ENCODE peak calls at places on chromosomes 13 and 19, in five cellular contexts. T is GM23248, M is stomach, J is testis, Q is fibroblast of lung. N is an unnamed sample.

GRCh38 chr13:71851541-71851940 is 15.5 kb downstream of the DACH1 start:
- DNase-seq in T (no peak), M (no peak), J (no peak), Q (no peak), N (no peak)

GRCh38 chr13:72109863-72110262 is 242.9 kb upstream of the DACH1 start:
- DNase-seq in T (no peak), M (no peak), J (no peak), Q (no peak), N (no peak)

GRCh38 chr13:43153436-43154082 is 130.2 kb downstream of the DNAJC15 start:
- DNase-seq in T (peak; percentile 33), M (no peak), J (no peak), Q (peak; percentile 79), N (no peak)

GRCh38 chr19:281992-282391 is 9.2 kb downstream of the PLPP2 start:
- DNase-seq in T (no peak), M (no peak), J (no peak), Q (no peak), N (no peak)

GRCh38 chr19:6066661-6067646 is 43.3 kb downstream of the RFX2 start:
- DNase-seq in T (peak; percentile 99), M (peak; percentile 92), J (peak; percentile 87), Q (peak; percentile 87), N (peak; percentile 95)

GRCh38 chr13:46350003-46350402 is 37.0 kb downstream of the RUBCNL start:
- DNase-seq in T (no peak), M (no peak), J (no peak), Q (no peak), N (no peak)

GRCh38 chr13:90321281-90321931 is 1026.1 kb upstream of the MIR17HG start:
- DNase-seq in T (no peak), M (no peak), J (no peak), Q (no peak), N (no peak)

GRCh38 chr19:36775768-36776167 is 3.2 kb upstream of the ZNF850 start:
- DNase-seq in T (no peak), M (no peak), J (peak; percentile 73), Q (no peak), N (no peak)

GRCh38 chr13:97339019-97339988 is 94.7 kb upstream of the RAP2A start:
- DNase-seq in T (peak; percentile 98), M (peak; percentile 29), J (peak; percentile 60), Q (peak; percentile 99), N (no peak)

GRCh38 chr19:51681286-51681956 is 11.7 kb upstream of the SPACA6 start:
- DNase-seq in T (no peak), M (no peak), J (no peak), Q (peak; percentile 45), N (no peak)

GRCh38 chr13:110298221-110298565 is 8.8 kb downstream of the COL4A1 start:
- DNase-seq in T (no peak), M (no peak), J (no peak), Q (peak; percentile 36), N (no peak)

GRCh38 chr13:44312898-44313551 is 60.6 kb upstream of the SERP2 start:
- DNase-seq in T (peak; percentile 94), M (no peak), J (no peak), Q (peak; percentile 92), N (no peak)

GRCh38 chr19:48745208-48745995 is 1.3 kb downstream of the IZUMO1 start:
- DNase-seq in T (peak; percentile 90), M (peak; percentile 63), J (peak; percentile 91), Q (peak; percentile 52), N (no peak)

GRCh38 chr13:113044431-113045114 is 61.0 kb upstream of the F7 start:
- DNase-seq in T (peak; percentile 69), M (no peak), J (no peak), Q (no peak), N (no peak)

GRCh38 chr13:43572601-43573360 is 214.0 kb downstream of the ENOX1 start:
- DNase-seq in T (peak; percentile 91), M (no peak), J (no peak), Q (no peak), N (no peak)

GRCh38 chr19:47230122-47230920 is 678 bp downstream of the BBC3 start:
- DNase-seq in T (peak; percentile 75), M (peak; percentile 74), J (peak; percentile 72), Q (peak; percentile 46), N (peak; percentile 84)

GRCh38 chr13:66992183-66992582 is 238.0 kb downstream of the PCDH9 start:
- DNase-seq in T (no peak), M (no peak), J (no peak), Q (peak; percentile 88), N (no peak)

GRCh38 chr19:35430382-35431146 is 17.5 kb upstream of the FFAR2 start:
- DNase-seq in T (no peak), M (no peak), J (no peak), Q (peak; percentile 37), N (no peak)

GRCh38 chr19:49355890-49356289 is 6.3 kb downstream of the TEAD2 start:
- DNase-seq in T (no peak), M (no peak), J (no peak), Q (no peak), N (peak; percentile 61)

GRCh38 chr19:7476241-7476640 is 12.6 kb downstream of the PEX11G start:
- DNase-seq in T (no peak), M (no peak), J (no peak), Q (no peak), N (no peak)

GRCh38 chr13:94345374-94346195 is 133.9 kb downstream of the DCT start:
- DNase-seq in T (peak; percentile 27), M (no peak), J (no peak), Q (peak; percentile 79), N (no peak)

GRCh38 chr13:43905435-43906031 is 25.8 kb downstream of the LACC1 start:
- DNase-seq in T (peak; percentile 81), M (no peak), J (peak; percentile 67), Q (peak; percentile 85), N (no peak)

GRCh38 chr19:50537306-50537685 is 23.6 kb upstream of the ASPDH start:
- DNase-seq in T (no peak), M (no peak), J (no peak), Q (no peak), N (no peak)

GRCh38 chr13:109401307-109401706 is 385.1 kb downstream of the IRS2 start:
- DNase-seq in T (no peak), M (no peak), J (no peak), Q (no peak), N (no peak)

GRCh38 chr13:25502551-25502950 is 130.8 kb downstream of the ATP8A2 start:
- DNase-seq in T (no peak), M (no peak), J (no peak), Q (no peak), N (no peak)

GRCh38 chr19:45059258-45059965 is 16.9 kb downstream of the ZNF296 start:
- DNase-seq in T (peak; percentile 82), M (peak; percentile 89), J (peak; percentile 90), Q (peak; percentile 78), N (peak; percentile 73)

GRCh38 chr13:113948034-113948742 is 25.7 kb downstream of the C13orf46 start:
- DNase-seq in T (peak; percentile 47), M (no peak), J (no peak), Q (peak; percentile 26), N (no peak)

GRCh38 chr13:20231839-20232555 is at the start of gene GJB6:
- DNase-seq in T (peak; percentile 16), M (peak; percentile 31), J (no peak), Q (no peak), N (no peak)

DNA sequence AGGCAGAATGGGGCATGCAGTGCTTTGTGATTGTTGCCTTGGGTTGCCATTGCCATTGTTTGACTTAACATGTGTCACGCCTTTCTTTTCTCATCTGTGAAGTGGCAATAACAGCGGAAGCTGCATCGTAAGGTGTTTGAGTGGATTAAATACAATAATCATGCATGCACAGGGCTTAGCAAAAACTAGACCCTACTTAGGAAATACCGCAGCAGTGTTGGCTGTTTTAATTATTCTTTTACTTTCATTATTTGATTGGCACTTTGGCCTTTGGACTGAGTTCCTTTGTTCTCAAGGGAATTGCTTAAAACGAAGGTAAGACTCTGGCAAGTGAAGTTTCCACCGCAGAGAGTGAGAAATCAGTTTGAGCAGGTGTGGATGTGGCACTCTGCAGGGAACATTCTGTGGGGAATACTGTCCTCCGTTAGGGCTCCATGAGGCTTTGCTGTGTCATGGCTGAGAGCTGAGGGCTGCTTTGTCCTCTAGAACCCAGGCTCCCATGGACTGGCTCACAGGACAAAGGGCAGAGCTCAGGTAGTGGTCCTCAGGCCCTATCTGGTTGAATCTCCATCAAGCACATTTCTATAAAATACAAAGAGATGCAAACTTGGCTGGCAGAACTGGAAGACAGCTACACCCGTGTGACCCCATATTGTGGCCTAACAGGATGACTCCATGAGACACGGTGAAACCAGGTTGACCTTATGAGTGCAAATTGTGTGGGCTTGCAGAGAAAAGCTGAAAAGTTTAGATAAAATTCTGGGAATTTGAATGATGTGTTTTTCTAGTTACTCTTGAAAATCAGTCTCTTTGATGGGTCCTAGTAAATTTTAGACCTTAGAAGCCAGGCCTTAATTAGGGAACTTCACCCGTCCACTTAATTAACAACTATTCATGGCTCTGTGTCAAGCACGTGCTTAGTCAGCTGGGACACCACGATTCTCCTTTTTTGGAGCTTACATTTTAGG is 407.2 kb downstream of the KCNRG start:
- DNase-seq in T (no peak), M (no peak), J (no peak), Q (no peak), N (no peak)
- H3K27ac ChIP-seq in T (no peak overlapping the region), M (no peak overlapping the region), J (peak overlapping the region; percentile 16), Q (no peak overlapping the region), N (no peak overlapping the region)

DNA sequence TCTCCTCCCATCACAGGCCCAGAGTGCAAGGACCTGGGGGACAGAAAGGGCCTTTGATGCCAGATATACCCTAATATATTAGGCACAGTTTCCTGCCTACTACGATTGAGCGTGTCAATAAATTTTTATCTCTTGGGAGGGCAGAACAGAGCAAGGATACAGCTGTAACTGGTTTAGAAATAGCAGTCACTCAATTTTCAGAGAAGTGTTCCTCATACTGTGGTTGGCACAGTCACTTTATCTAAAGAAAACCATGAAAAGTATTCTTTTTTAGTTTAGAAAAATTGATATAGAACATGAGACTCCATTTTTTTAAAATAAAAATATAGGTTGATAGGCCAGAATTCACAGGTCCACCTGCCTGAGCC is 460 bp upstream of the ZNF155 start:
- DNase-seq in T (no peak), M (no peak), J (no peak), Q (no peak), N (no peak)
- H3K27ac ChIP-seq in T (peak overlapping the region; percentile 50), M (peak overlapping the region; percentile 75), J (no peak overlapping the region), Q (no peak overlapping the region), N (no peak overlapping the region)

DNA sequence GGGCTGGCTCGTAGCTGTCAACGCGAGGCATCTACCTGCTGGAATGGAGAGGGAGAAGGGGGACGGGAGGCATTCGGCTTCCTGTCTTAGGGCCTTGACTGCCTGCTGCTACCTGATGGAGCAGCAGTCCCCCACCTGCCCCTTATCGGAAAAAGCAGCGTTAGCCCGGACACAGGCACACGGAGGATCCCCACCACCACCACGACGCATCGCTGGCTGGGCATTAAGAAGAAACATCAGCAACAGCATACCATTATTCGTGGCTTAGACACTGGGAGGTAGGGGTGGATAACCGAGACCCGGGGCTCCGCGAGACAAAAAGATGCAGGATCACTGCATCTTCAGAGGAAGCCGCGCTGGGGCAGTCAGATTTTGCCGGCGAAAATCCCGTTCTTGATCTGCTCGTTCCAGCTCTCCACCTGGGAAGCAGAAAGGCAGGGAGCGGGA is 1.1 kb downstream of the COX6B2 start:
- DNase-seq in T (no peak), M (no peak), J (no peak), Q (no peak), N (no peak)
- H3K27ac ChIP-seq in T (no peak overlapping the region), M (no peak overlapping the region), J (no peak overlapping the region), Q (no peak overlapping the region), N (no peak overlapping the region)

GRCh38 chr13:33128134-33128533 is 111.9 kb downstream of the KL start:
- DNase-seq in T (peak; percentile 13), M (no peak), J (no peak), Q (no peak), N (no peak)
- H3K27ac ChIP-seq in T (no peak overlapping the region), M (no peak overlapping the region), J (no peak overlapping the region), Q (peak overlapping the region; percentile 84), N (peak overlapping the region; percentile 13)

N was measured in lower lobe of right lung.